ENCODE peak calls at places on chromosome 4, in eight cellular contexts. R, S, Z, L, O, D, U and Y are unnamed samples.

GRCh38 chr4:168648929-168649328 is 152.1 kb downstream of the PALLD start:
- DNase-seq in R (peak), S (no peak), Z (no peak), L (no peak), O (no peak), D (no peak), U (no peak), Y (no peak)

GRCh38 chr4:53497446-53498069 is 93.7 kb downstream of the LNX1 start:
- DNase-seq in R (peak), S (no peak), Z (no peak), L (no peak), O (no peak), D (no peak), U (no peak), Y (no peak)

GRCh38 chr4:42122237-42122636 is 30.2 kb downstream of the BEND4 start:
- DNase-seq in R (no peak), S (no peak), Z (no peak), L (no peak), O (no peak), D (no peak), U (no peak), Y (no peak)

GRCh38 chr4:37392540-37393255 is 148.2 kb downstream of the NWD2 start:
- DNase-seq in R (no peak), S (no peak), Z (no peak), L (no peak), O (no peak), D (peak), U (peak), Y (no peak)

GRCh38 chr4:73662709-73663546 is 42.7 kb upstream of the RASSF6 start:
- DNase-seq in R (peak), S (no peak), Z (no peak), L (no peak), O (no peak), D (peak), U (no peak), Y (no peak)

GRCh38 chr4:139858436-139859225 is 193.0 kb downstream of the MGST2 start:
- DNase-seq in R (no peak), S (no peak), Z (no peak), L (no peak), O (no peak), D (no peak), U (peak), Y (no peak)

GRCh38 chr4:101807351-101807750 is 16.8 kb downstream of the BANK1 start:
- DNase-seq in R (no peak), S (no peak), Z (no peak), L (no peak), O (no peak), D (no peak), U (no peak), Y (no peak)

GRCh38 chr4:188282620-188283232 is 143.5 kb downstream of the TRIML1 start:
- DNase-seq in R (no peak), S (no peak), Z (no peak), L (no peak), O (no peak), D (no peak), U (no peak), Y (no peak)

GRCh38 chr4:55512077-55512476 is 34.6 kb downstream of the CLOCK start:
- DNase-seq in R (no peak), S (no peak), Z (no peak), L (no peak), O (no peak), D (no peak), U (no peak), Y (no peak)